ENCODE peak calls at places on chromosomes 12 and 14, in seven cellular contexts. W is gastrocnemius medialis, S is adrenal gland, D is T-helper 17 cell, P is left ventricle myocardium inferior, H is fibroblast of lung, K is heart right ventricle. R is an unnamed sample. For H3K9me3, the result is how much of the 10 kb centered on the place peaks cover.

GRCh38 chr12:51076235-51076930 is 7.0 kb downstream of the CSRNP2 start:
- DNase-seq in P (no peak), K (no peak), H (no peak), S (peak), D (no peak), W (no peak), R (no peak)

GRCh38 chr14:98136019-98136418 is 1136.0 kb downstream of the BCL11B start:
- DNase-seq in S (no peak), P (no peak), D (no peak), K (no peak), W (no peak), H (no peak), R (no peak)

GRCh38 chr12:47743311-47743860 is 15.3 kb downstream of the RAPGEF3 start:
- DNase-seq in S (no peak), K (no peak), W (no peak), D (no peak), P (no peak), H (no peak), R (no peak)

GRCh38 chr12:5033883-5034282 is 9.8 kb upstream of the KCNA5 start:
- DNase-seq in K (no peak), D (no peak), P (no peak), S (no peak), H (no peak), W (no peak), R (no peak)

GRCh38 chr14:98711453-98711852 is 560.5 kb downstream of the BCL11B start:
- DNase-seq in D (no peak), S (no peak), P (no peak), H (no peak), W (no peak), K (no peak), R (no peak)

GRCh38 chr12:23423097-23423687 is 526.3 kb downstream of the SOX5 start:
- DNase-seq in K (no peak), S (no peak), W (no peak), P (no peak), H (no peak), D (no peak), R (no peak)

GRCh38 chr12:109881752-109882151 is 1.4 kb upstream of the GLTP start:
- DNase-seq in S (no peak), D (no peak), K (no peak), H (no peak), P (no peak), W (no peak), R (no peak)

GRCh38 chr14:90362558-90362896 is 30.8 kb upstream of the NRDE2 start:
- DNase-seq in P (no peak), D (no peak), S (no peak), H (no peak), K (no peak), W (no peak), R (no peak)

GRCh38 chr12:51666696-51667095 is 75.7 kb downstream of the SCN8A start:
- DNase-seq in S (no peak), D (no peak), W (no peak), H (no peak), P (no peak), K (no peak), R (no peak)

GRCh38 chr12:25388216-25388615 is 137.5 kb upstream of the KRAS start:
- DNase-seq in S (no peak), P (no peak), W (no peak), H (no peak), K (no peak), D (no peak), R (no peak)

GRCh38 chr12:89856431-89856830 is 147.8 kb upstream of the ATP2B1 start:
- DNase-seq in H (peak), S (no peak), D (no peak), P (no peak), K (no peak), W (no peak), R (no peak)

GRCh38 chr14:42002139-42002538 is 395.5 kb downstream of the LRFN5 start:
- DNase-seq in W (no peak), H (peak), P (no peak), D (no peak), S (no peak), K (no peak), R (no peak)

GRCh38 chr12:12979151-12979550 is 20.9 kb downstream of the HEBP1 start:
- DNase-seq in W (no peak), K (no peak), D (no peak), S (no peak), P (no peak), H (peak), R (no peak)

GRCh38 chr14:100221419-100222218 is 17.3 kb upstream of the YY1 start:
- DNase-seq in H (peak), S (peak), P (peak), K (peak), W (no peak), D (peak), R (peak)

GRCh38 chr12:57896437-57897201 is 44.7 kb upstream of the ATP23 start:
- DNase-seq in H (peak), K (peak), P (peak), W (peak), S (peak), D (no peak), R (peak)

GRCh38 chr12:126362490-126362889 is 1297.3 kb downstream of the AACS start:
- DNase-seq in H (no peak), K (no peak), S (no peak), D (no peak), P (no peak), W (no peak), R (no peak)

GRCh38 chr12:53052419-53053222 is 2.8 kb downstream of the TNS2 start:
- DNase-seq in K (peak), D (no peak), S (peak), W (peak), P (peak), H (peak), R (peak)

GRCh38 chr14:24372701-24373416 is 4.9 kb downstream of the NFATC4 start:
- DNase-seq in K (peak), H (peak), D (no peak), S (peak), P (peak), W (peak), R (no peak)

GRCh38 chr14:22491683-22492483 is 97.1 kb downstream of the DAD1 start:
- DNase-seq in P (no peak), H (no peak), D (peak), K (no peak), S (no peak), W (no peak), R (no peak)

GRCh38 chr14:37325332-37325731 is 127.6 kb downstream of the MIPOL1 start:
- DNase-seq in P (no peak), D (no peak), S (no peak), H (no peak), W (no peak), K (no peak), R (no peak)

GRCh38 chr14:23284654-23285529 is 1.0 kb downstream of the HOMEZ start:
- DNase-seq in S (no peak), D (no peak), W (peak), K (no peak), P (no peak), H (no peak), R (no peak)

GRCh38 chr14:23402296-23403138 is 5.6 kb downstream of the MYH6 start:
- DNase-seq in H (no peak), D (no peak), K (no peak), W (peak), P (peak), S (peak), R (no peak)

GRCh38 chr12:93908846-93909592 is 231.8 kb downstream of the CRADD start:
- DNase-seq in S (no peak), W (no peak), P (peak), K (peak), H (no peak), D (no peak), R (no peak)

GRCh38 chr14:99602054-99602787 is 1.8 kb downstream of the CCDC85C start:
- DNase-seq in S (no peak), P (no peak), K (no peak), D (no peak), W (no peak), H (no peak), R (no peak)

GRCh38 chr14:98163285-98163741 is 1108.7 kb downstream of the BCL11B start:
- DNase-seq in D (no peak), W (no peak), H (no peak), K (no peak), S (no peak), P (no peak), R (no peak)

GRCh38 chr12:102992297-102992696 is 34.8 kb downstream of the ASCL1 start:
- DNase-seq in K (no peak), P (no peak), D (no peak), S (no peak), W (no peak), H (no peak), R (no peak)

GRCh38 chr14:74508292-74508731 is 14.7 kb downstream of the ISCA2 start:
- DNase-seq in K (no peak), W (no peak), P (no peak), H (no peak), S (no peak), D (no peak), R (no peak)

GRCh38 chr12:849192-849527 is 96.8 kb downstream of the WNK1 start:
- DNase-seq in D (no peak), K (no peak), P (no peak), W (no peak), H (no peak), S (no peak), R (no peak)

GRCh38 chr12:38878986-38879385 is 26.4 kb downstream of the CPNE8 start:
- DNase-seq in D (no peak), P (no peak), W (no peak), S (no peak), K (no peak), H (no peak), R (no peak)

GRCh38 chr12:16586350-16587109 is 19.4 kb downstream of the LMO3 start:
- DNase-seq in H (peak), D (no peak), K (no peak), S (no peak), W (no peak), P (no peak), R (no peak)

GRCh38 chr12:92139634-92140555 is 5.8 kb downstream of the BTG1 start:
- DNase-seq in S (no peak), D (no peak), H (peak), K (no peak), P (no peak), W (no peak), R (no peak)

GRCh38 chr14:70213721-70214282 is 25.1 kb upstream of the SLC8A3 start:
- DNase-seq in D (no peak), P (no peak), S (no peak), H (no peak), K (no peak), W (no peak), R (no peak)

GRCh38 chr12:94207467-94208432 is 59.4 kb downstream of the PLXNC1 start:
- DNase-seq in H (peak), K (no peak), D (no peak), P (no peak), W (no peak), S (no peak), R (peak)

GRCh38 chr12:3777206-3777809 is 24.4 kb upstream of the CRACR2A start:
- DNase-seq in S (no peak), P (no peak), H (peak), D (no peak), K (no peak), W (no peak), R (peak)

GRCh38 chr14:35814371-35815005 is 5.4 kb upstream of the RALGAPA1 start:
- DNase-seq in P (no peak), H (peak), D (peak), W (no peak), S (peak), K (peak), R (peak)

GRCh38 chr14:39576726-39577125 is 144.5 kb upstream of the FBXO33 start:
- DNase-seq in H (no peak), W (no peak), P (no peak), K (no peak), S (no peak), D (no peak), R (no peak)

GRCh38 chr12:113991224-113992044 is 25.3 kb upstream of the RBM19 start:
- DNase-seq in P (no peak), W (no peak), S (no peak), D (no peak), K (no peak), H (no peak), R (no peak)

GRCh38 chr12:121782616-121782966 is 10.9 kb downstream of the RHOF start:
- DNase-seq in W (no peak), K (no peak), S (no peak), P (no peak), D (no peak), H (no peak), R (no peak)

GRCh38 chr14:105690671-105691070 is 164.3 kb downstream of the TMEM121 start:
- DNase-seq in W (no peak), K (no peak), P (no peak), S (peak), D (no peak), H (no peak), R (no peak)

GRCh38 chr14:105685003-105685402 is 158.6 kb downstream of the TMEM121 start:
- DNase-seq in H (no peak), D (no peak), P (no peak), S (no peak), W (no peak), K (no peak), R (no peak)

GRCh38 chr14:105694961-105695360 is 168.6 kb downstream of the TMEM121 start:
- DNase-seq in P (no peak), H (no peak), S (no peak), D (no peak), K (no peak), W (no peak), R (no peak)

DNA sequence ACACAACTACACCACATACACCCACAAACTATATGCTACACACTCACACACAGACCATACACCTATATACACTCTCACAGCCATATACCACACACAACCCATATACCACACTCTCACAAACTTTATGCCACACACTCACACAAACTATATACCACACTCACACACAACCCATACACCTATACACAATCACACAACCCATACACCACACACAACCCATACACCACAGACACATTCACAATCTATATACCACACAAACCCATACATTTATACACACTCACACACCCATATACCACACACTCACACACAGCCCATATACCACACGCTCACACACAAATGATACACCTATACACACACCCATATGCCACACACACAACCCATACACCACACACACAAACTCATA is 163.3 kb downstream of the TMEM121 start:
- DNase-seq in W (no peak), K (no peak), D (no peak), S (peak), P (no peak), H (no peak), R (no peak)
- H3K9me3 ChIP-seq in W (under half), K (under half), D (under half), S (under half), P (under half), H (under half), R (under half)

GRCh38 chr14:106511411-106512198 is 985.2 kb downstream of the TMEM121 start:
- DNase-seq in W (no peak), P (no peak), S (no peak), H (no peak), D (no peak), K (no peak), R (no peak)
- H3K9me3 ChIP-seq in W (under half), P (under half), S (under half), H (under half), D (under half), K (under half), R (under half)

DNA sequence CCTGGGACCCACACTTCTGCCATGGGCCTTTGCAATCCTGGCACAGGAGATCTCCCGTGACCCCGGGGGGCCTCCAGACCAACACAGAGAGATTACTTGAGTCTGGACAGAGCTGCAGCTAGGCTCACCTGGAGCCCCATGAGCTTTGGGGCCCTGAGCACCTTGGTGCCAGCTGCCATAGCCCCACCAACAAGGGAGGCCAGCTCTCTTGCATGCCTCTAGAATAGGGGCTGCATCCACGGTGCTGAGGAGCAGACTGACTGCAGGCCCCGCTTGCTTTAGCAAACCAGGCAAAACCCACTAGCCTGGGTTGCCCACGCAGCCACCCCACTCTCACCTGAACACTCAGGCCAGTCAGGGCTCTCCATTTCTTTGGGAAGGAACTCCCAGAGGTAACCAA is 3.7 kb upstream of the OR4N2 start:
- DNase-seq in P (no peak), W (no peak), D (no peak), S (no peak), H (no peak), K (no peak), R (no peak)
- H3K9me3 ChIP-seq in P (under half), W (under half), D (under half), S (under half), H (under half), K (under half), R (under half)

DNA sequence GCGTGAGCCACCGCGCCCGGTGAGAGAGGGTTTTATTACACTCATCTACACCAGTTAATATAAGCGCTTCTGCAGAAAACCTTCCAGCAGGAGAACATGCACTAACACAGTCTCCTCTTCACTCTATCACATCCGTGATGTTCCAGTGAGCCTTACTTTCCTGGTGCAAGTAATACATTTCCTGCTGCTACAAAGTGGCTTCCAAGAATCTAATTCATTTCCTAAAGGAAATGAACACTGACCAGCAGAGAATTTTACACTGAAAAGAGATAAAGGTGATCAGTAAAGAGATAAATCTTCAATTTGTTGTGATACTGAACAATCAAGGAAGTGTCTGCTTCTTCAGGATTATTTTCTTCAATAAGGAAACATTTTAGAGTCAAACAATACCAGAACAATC is 39.5 kb downstream of the ZFYVE21 start:
- DNase-seq in K (no peak), D (no peak), S (no peak), W (no peak), P (no peak), H (no peak), R (no peak)
- H3K9me3 ChIP-seq in K (under half), D (under half), S (under half), W (under half), P (under half), H (under half), R (under half)

R was measured in tibial nerve.